ENCODE peak calls at places on chromosomes 16 and 17, in nine cellular contexts. One of them, this sample, is unnamed.

GRCh38 chr16:425740-426114 is 278 bp downstream of the RAB11FIP3 start:
- DNase-seq in memory B cell: no peak
- DNase-seq in WTC11: peak
- DNase-seq in neural crest cell: no peak
- DNase-seq in H7: no peak
- DNase-seq in activated CD4-positive, alpha-beta T cell treated with anti-CD3 and anti-CD28 coated beads, Interleukin-2, amount 10 ng/mL, durations not matched to agents 7 days and 5 days: no peak
- DNase-seq in MV-4-11: no peak
- DNase-seq in central memory CD4-positive, alpha-beta T cell: no peak
- DNase-seq in astrocyte of the hippocampus: peak
- DNase-seq in this sample: no peak

GRCh38 chr17:75105269-75106080 is 4.3 kb upstream of the ARMC7 start:
- DNase-seq in activated CD4-positive, alpha-beta T cell treated with anti-CD3 and anti-CD28 coated beads, Interleukin-2, amount 10 ng/mL, durations not matched to agents 7 days and 5 days: peak
- DNase-seq in memory B cell: no peak
- DNase-seq in MV-4-11: no peak
- DNase-seq in central memory CD4-positive, alpha-beta T cell: no peak
- DNase-seq in astrocyte of the hippocampus: peak
- DNase-seq in H7: peak
- DNase-seq in WTC11: peak
- DNase-seq in neural crest cell: no peak
- DNase-seq in this sample: no peak

GRCh38 chr16:55502801-55503366 is 6.0 kb upstream of the LPCAT2 start:
- DNase-seq in astrocyte of the hippocampus: peak
- DNase-seq in memory B cell: no peak
- DNase-seq in neural crest cell: peak
- DNase-seq in central memory CD4-positive, alpha-beta T cell: no peak
- DNase-seq in activated CD4-positive, alpha-beta T cell treated with anti-CD3 and anti-CD28 coated beads, Interleukin-2, amount 10 ng/mL, durations not matched to agents 7 days and 5 days: no peak
- DNase-seq in H7: peak
- DNase-seq in MV-4-11: no peak
- DNase-seq in WTC11: no peak
- DNase-seq in this sample: peak

GRCh38 chr16:57001026-57001669 is 11.8 kb downstream of the NLRC5 start:
- DNase-seq in memory B cell: no peak
- DNase-seq in H7: peak
- DNase-seq in astrocyte of the hippocampus: no peak
- DNase-seq in central memory CD4-positive, alpha-beta T cell: no peak
- DNase-seq in WTC11: no peak
- DNase-seq in MV-4-11: no peak
- DNase-seq in neural crest cell: no peak
- DNase-seq in activated CD4-positive, alpha-beta T cell treated with anti-CD3 and anti-CD28 coated beads, Interleukin-2, amount 10 ng/mL, durations not matched to agents 7 days and 5 days: no peak
- DNase-seq in this sample: peak

GRCh38 chr17:65813306-65813705 is 251.9 kb upstream of the AXIN2 start:
- DNase-seq in MV-4-11: no peak
- DNase-seq in astrocyte of the hippocampus: no peak
- DNase-seq in H7: no peak
- DNase-seq in WTC11: no peak
- DNase-seq in memory B cell: no peak
- DNase-seq in central memory CD4-positive, alpha-beta T cell: no peak
- DNase-seq in activated CD4-positive, alpha-beta T cell treated with anti-CD3 and anti-CD28 coated beads, Interleukin-2, amount 10 ng/mL, durations not matched to agents 7 days and 5 days: no peak
- DNase-seq in neural crest cell: no peak
- DNase-seq in this sample: no peak

GRCh38 chr16:85385463-85386331 is 227.4 kb upstream of the GSE1 start:
- DNase-seq in MV-4-11: no peak
- DNase-seq in central memory CD4-positive, alpha-beta T cell: no peak
- DNase-seq in WTC11: peak
- DNase-seq in neural crest cell: no peak
- DNase-seq in astrocyte of the hippocampus: no peak
- DNase-seq in H7: no peak
- DNase-seq in memory B cell: no peak
- DNase-seq in activated CD4-positive, alpha-beta T cell treated with anti-CD3 and anti-CD28 coated beads, Interleukin-2, amount 10 ng/mL, durations not matched to agents 7 days and 5 days: no peak
- DNase-seq in this sample: no peak

GRCh38 chr17:16925461-16926060 is 46.4 kb downstream of the TNFRSF13B start:
- DNase-seq in memory B cell: no peak
- DNase-seq in neural crest cell: no peak
- DNase-seq in astrocyte of the hippocampus: no peak
- DNase-seq in MV-4-11: no peak
- DNase-seq in H7: peak
- DNase-seq in WTC11: peak
- DNase-seq in central memory CD4-positive, alpha-beta T cell: no peak
- DNase-seq in activated CD4-positive, alpha-beta T cell treated with anti-CD3 and anti-CD28 coated beads, Interleukin-2, amount 10 ng/mL, durations not matched to agents 7 days and 5 days: no peak
- DNase-seq in this sample: no peak

GRCh38 chr16:81492307-81492706 is 47.7 kb downstream of the CMIP start:
- DNase-seq in MV-4-11: no peak
- DNase-seq in H7: peak
- DNase-seq in WTC11: no peak
- DNase-seq in memory B cell: no peak
- DNase-seq in astrocyte of the hippocampus: peak
- DNase-seq in neural crest cell: peak
- DNase-seq in central memory CD4-positive, alpha-beta T cell: no peak
- DNase-seq in activated CD4-positive, alpha-beta T cell treated with anti-CD3 and anti-CD28 coated beads, Interleukin-2, amount 10 ng/mL, durations not matched to agents 7 days and 5 days: no peak
- DNase-seq in this sample: no peak

GRCh38 chr17:47715669-47716325 is 17.2 kb upstream of the TBX21 start:
- DNase-seq in MV-4-11: no peak
- DNase-seq in WTC11: no peak
- DNase-seq in neural crest cell: no peak
- DNase-seq in activated CD4-positive, alpha-beta T cell treated with anti-CD3 and anti-CD28 coated beads, Interleukin-2, amount 10 ng/mL, durations not matched to agents 7 days and 5 days: no peak
- DNase-seq in central memory CD4-positive, alpha-beta T cell: no peak
- DNase-seq in astrocyte of the hippocampus: no peak
- DNase-seq in H7: no peak
- DNase-seq in memory B cell: no peak
- DNase-seq in this sample: no peak

GRCh38 chr17:7313028-7313889 is 1.9 kb downstream of the GPS2 start:
- DNase-seq in H7: peak
- DNase-seq in activated CD4-positive, alpha-beta T cell treated with anti-CD3 and anti-CD28 coated beads, Interleukin-2, amount 10 ng/mL, durations not matched to agents 7 days and 5 days: no peak
- DNase-seq in WTC11: no peak
- DNase-seq in astrocyte of the hippocampus: no peak
- DNase-seq in memory B cell: no peak
- DNase-seq in MV-4-11: peak
- DNase-seq in central memory CD4-positive, alpha-beta T cell: no peak
- DNase-seq in neural crest cell: no peak
- DNase-seq in this sample: no peak

GRCh38 chr16:69827527-69827926 is 65.4 kb downstream of the WWP2 start:
- DNase-seq in activated CD4-positive, alpha-beta T cell treated with anti-CD3 and anti-CD28 coated beads, Interleukin-2, amount 10 ng/mL, durations not matched to agents 7 days and 5 days: no peak
- DNase-seq in WTC11: no peak
- DNase-seq in astrocyte of the hippocampus: no peak
- DNase-seq in memory B cell: no peak
- DNase-seq in H7: no peak
- DNase-seq in MV-4-11: no peak
- DNase-seq in neural crest cell: no peak
- DNase-seq in central memory CD4-positive, alpha-beta T cell: no peak
- DNase-seq in this sample: no peak

GRCh38 chr17:10105513-10106001 is 92.8 kb downstream of the GAS7 start:
- DNase-seq in neural crest cell: no peak
- DNase-seq in MV-4-11: no peak
- DNase-seq in astrocyte of the hippocampus: no peak
- DNase-seq in H7: no peak
- DNase-seq in WTC11: no peak
- DNase-seq in activated CD4-positive, alpha-beta T cell treated with anti-CD3 and anti-CD28 coated beads, Interleukin-2, amount 10 ng/mL, durations not matched to agents 7 days and 5 days: no peak
- DNase-seq in memory B cell: no peak
- DNase-seq in central memory CD4-positive, alpha-beta T cell: no peak
- DNase-seq in this sample: no peak

GRCh38 chr17:41948747-41949460 is 17.7 kb upstream of the CNP start:
- DNase-seq in H7: no peak
- DNase-seq in WTC11: no peak
- DNase-seq in activated CD4-positive, alpha-beta T cell treated with anti-CD3 and anti-CD28 coated beads, Interleukin-2, amount 10 ng/mL, durations not matched to agents 7 days and 5 days: no peak
- DNase-seq in neural crest cell: no peak
- DNase-seq in MV-4-11: no peak
- DNase-seq in astrocyte of the hippocampus: no peak
- DNase-seq in central memory CD4-positive, alpha-beta T cell: no peak
- DNase-seq in memory B cell: no peak
- DNase-seq in this sample: no peak

GRCh38 chr16:75733305-75734141 is 7.2 kb upstream of the CPHXL start:
- DNase-seq in MV-4-11: no peak
- DNase-seq in neural crest cell: no peak
- DNase-seq in WTC11: no peak
- DNase-seq in central memory CD4-positive, alpha-beta T cell: no peak
- DNase-seq in activated CD4-positive, alpha-beta T cell treated with anti-CD3 and anti-CD28 coated beads, Interleukin-2, amount 10 ng/mL, durations not matched to agents 7 days and 5 days: no peak
- DNase-seq in memory B cell: no peak
- DNase-seq in astrocyte of the hippocampus: peak
- DNase-seq in H7: no peak
- DNase-seq in this sample: no peak

GRCh38 chr16:89841275-89841674 is 13.0 kb downstream of the SPIRE2 start:
- DNase-seq in astrocyte of the hippocampus: no peak
- DNase-seq in central memory CD4-positive, alpha-beta T cell: peak
- DNase-seq in neural crest cell: no peak
- DNase-seq in memory B cell: no peak
- DNase-seq in activated CD4-positive, alpha-beta T cell treated with anti-CD3 and anti-CD28 coated beads, Interleukin-2, amount 10 ng/mL, durations not matched to agents 7 days and 5 days: peak
- DNase-seq in H7: peak
- DNase-seq in WTC11: no peak
- DNase-seq in MV-4-11: no peak
- DNase-seq in this sample: no peak

GRCh38 chr16:87322360-87322759 is 5.2 kb upstream of the C16orf95 start:
- DNase-seq in neural crest cell: no peak
- DNase-seq in astrocyte of the hippocampus: no peak
- DNase-seq in central memory CD4-positive, alpha-beta T cell: no peak
- DNase-seq in activated CD4-positive, alpha-beta T cell treated with anti-CD3 and anti-CD28 coated beads, Interleukin-2, amount 10 ng/mL, durations not matched to agents 7 days and 5 days: no peak
- DNase-seq in WTC11: no peak
- DNase-seq in memory B cell: no peak
- DNase-seq in MV-4-11: no peak
- DNase-seq in H7: no peak
- DNase-seq in this sample: no peak

GRCh38 chr17:8020251-8020650 is 17.8 kb downstream of the GUCY2D start:
- DNase-seq in astrocyte of the hippocampus: no peak
- DNase-seq in neural crest cell: no peak
- DNase-seq in central memory CD4-positive, alpha-beta T cell: no peak
- DNase-seq in memory B cell: no peak
- DNase-seq in MV-4-11: no peak
- DNase-seq in WTC11: no peak
- DNase-seq in H7: no peak
- DNase-seq in activated CD4-positive, alpha-beta T cell treated with anti-CD3 and anti-CD28 coated beads, Interleukin-2, amount 10 ng/mL, durations not matched to agents 7 days and 5 days: no peak
- DNase-seq in this sample: no peak

GRCh38 chr17:82808006-82808405 is 31.8 kb downstream of the ZNF750 start:
- DNase-seq in central memory CD4-positive, alpha-beta T cell: no peak
- DNase-seq in activated CD4-positive, alpha-beta T cell treated with anti-CD3 and anti-CD28 coated beads, Interleukin-2, amount 10 ng/mL, durations not matched to agents 7 days and 5 days: no peak
- DNase-seq in astrocyte of the hippocampus: no peak
- DNase-seq in neural crest cell: no peak
- DNase-seq in memory B cell: no peak
- DNase-seq in H7: peak
- DNase-seq in MV-4-11: no peak
- DNase-seq in WTC11: no peak
- DNase-seq in this sample: no peak

GRCh38 chr17:52789829-52790228 is 631.3 kb upstream of the CA10 start:
- DNase-seq in neural crest cell: no peak
- DNase-seq in astrocyte of the hippocampus: no peak
- DNase-seq in MV-4-11: no peak
- DNase-seq in H7: no peak
- DNase-seq in memory B cell: no peak
- DNase-seq in WTC11: no peak
- DNase-seq in activated CD4-positive, alpha-beta T cell treated with anti-CD3 and anti-CD28 coated beads, Interleukin-2, amount 10 ng/mL, durations not matched to agents 7 days and 5 days: no peak
- DNase-seq in central memory CD4-positive, alpha-beta T cell: no peak
- DNase-seq in this sample: no peak

GRCh38 chr16:89615596-89616090 is 2.2 kb downstream of the DPEP1 start:
- DNase-seq in activated CD4-positive, alpha-beta T cell treated with anti-CD3 and anti-CD28 coated beads, Interleukin-2, amount 10 ng/mL, durations not matched to agents 7 days and 5 days: no peak
- DNase-seq in memory B cell: no peak
- DNase-seq in central memory CD4-positive, alpha-beta T cell: no peak
- DNase-seq in MV-4-11: no peak
- DNase-seq in neural crest cell: peak
- DNase-seq in WTC11: peak
- DNase-seq in H7: peak
- DNase-seq in astrocyte of the hippocampus: peak
- DNase-seq in this sample: peak

GRCh38 chr16:15658149-15658548 is 8.1 kb downstream of the NDE1 start:
- DNase-seq in H7: no peak
- DNase-seq in activated CD4-positive, alpha-beta T cell treated with anti-CD3 and anti-CD28 coated beads, Interleukin-2, amount 10 ng/mL, durations not matched to agents 7 days and 5 days: no peak
- DNase-seq in astrocyte of the hippocampus: no peak
- DNase-seq in WTC11: no peak
- DNase-seq in neural crest cell: no peak
- DNase-seq in MV-4-11: no peak
- DNase-seq in central memory CD4-positive, alpha-beta T cell: no peak
- DNase-seq in memory B cell: no peak
- DNase-seq in this sample: no peak

GRCh38 chr16:62041401-62041800 is 5.2 kb upstream of the CDH8 start:
- DNase-seq in astrocyte of the hippocampus: peak
- DNase-seq in memory B cell: no peak
- DNase-seq in neural crest cell: peak
- DNase-seq in MV-4-11: peak
- DNase-seq in central memory CD4-positive, alpha-beta T cell: no peak
- DNase-seq in H7: peak
- DNase-seq in WTC11: peak
- DNase-seq in activated CD4-positive, alpha-beta T cell treated with anti-CD3 and anti-CD28 coated beads, Interleukin-2, amount 10 ng/mL, durations not matched to agents 7 days and 5 days: no peak
- DNase-seq in this sample: no peak

GRCh38 chr17:4199818-4200402 is 56.9 kb downstream of the CYB5D2 start:
- DNase-seq in central memory CD4-positive, alpha-beta T cell: peak
- DNase-seq in H7: peak
- DNase-seq in neural crest cell: peak
- DNase-seq in activated CD4-positive, alpha-beta T cell treated with anti-CD3 and anti-CD28 coated beads, Interleukin-2, amount 10 ng/mL, durations not matched to agents 7 days and 5 days: peak
- DNase-seq in WTC11: peak
- DNase-seq in MV-4-11: peak
- DNase-seq in memory B cell: no peak
- DNase-seq in astrocyte of the hippocampus: peak
- DNase-seq in this sample: no peak

GRCh38 chr17:20206591-20206990 is 197.4 kb downstream of the SPECC1 start:
- DNase-seq in H7: no peak
- DNase-seq in WTC11: no peak
- DNase-seq in MV-4-11: no peak
- DNase-seq in activated CD4-positive, alpha-beta T cell treated with anti-CD3 and anti-CD28 coated beads, Interleukin-2, amount 10 ng/mL, durations not matched to agents 7 days and 5 days: no peak
- DNase-seq in central memory CD4-positive, alpha-beta T cell: no peak
- DNase-seq in astrocyte of the hippocampus: peak
- DNase-seq in neural crest cell: no peak
- DNase-seq in memory B cell: no peak
- DNase-seq in this sample: no peak

GRCh38 chr17:9183297-9183696 is 162.0 kb downstream of the NTN1 start:
- DNase-seq in central memory CD4-positive, alpha-beta T cell: peak
- DNase-seq in WTC11: no peak
- DNase-seq in astrocyte of the hippocampus: no peak
- DNase-seq in MV-4-11: peak
- DNase-seq in neural crest cell: no peak
- DNase-seq in H7: no peak
- DNase-seq in memory B cell: no peak
- DNase-seq in activated CD4-positive, alpha-beta T cell treated with anti-CD3 and anti-CD28 coated beads, Interleukin-2, amount 10 ng/mL, durations not matched to agents 7 days and 5 days: peak
- DNase-seq in this sample: no peak

GRCh38 chr17:76642994-76643393 is 563 bp downstream of the ST6GALNAC1 start:
- DNase-seq in central memory CD4-positive, alpha-beta T cell: no peak
- DNase-seq in H7: no peak
- DNase-seq in neural crest cell: no peak
- DNase-seq in MV-4-11: no peak
- DNase-seq in activated CD4-positive, alpha-beta T cell treated with anti-CD3 and anti-CD28 coated beads, Interleukin-2, amount 10 ng/mL, durations not matched to agents 7 days and 5 days: no peak
- DNase-seq in memory B cell: no peak
- DNase-seq in WTC11: no peak
- DNase-seq in astrocyte of the hippocampus: no peak
- DNase-seq in this sample: no peak

GRCh38 chr17:81379523-81379942 is 15.7 kb upstream of the BAHCC1 start:
- DNase-seq in H7: no peak
- DNase-seq in central memory CD4-positive, alpha-beta T cell: no peak
- DNase-seq in activated CD4-positive, alpha-beta T cell treated with anti-CD3 and anti-CD28 coated beads, Interleukin-2, amount 10 ng/mL, durations not matched to agents 7 days and 5 days: no peak
- DNase-seq in astrocyte of the hippocampus: no peak
- DNase-seq in memory B cell: no peak
- DNase-seq in MV-4-11: no peak
- DNase-seq in neural crest cell: no peak
- DNase-seq in WTC11: peak
- DNase-seq in this sample: peak

GRCh38 chr17:29722411-29723198 is 99.9 kb upstream of the CORO6 start:
- DNase-seq in central memory CD4-positive, alpha-beta T cell: peak
- DNase-seq in MV-4-11: peak
- DNase-seq in neural crest cell: no peak
- DNase-seq in activated CD4-positive, alpha-beta T cell treated with anti-CD3 and anti-CD28 coated beads, Interleukin-2, amount 10 ng/mL, durations not matched to agents 7 days and 5 days: peak
- DNase-seq in H7: no peak
- DNase-seq in memory B cell: peak
- DNase-seq in astrocyte of the hippocampus: peak
- DNase-seq in WTC11: no peak
- DNase-seq in this sample: no peak

GRCh38 chr17:72205357-72205756 is 84.5 kb downstream of the SOX9 start:
- DNase-seq in central memory CD4-positive, alpha-beta T cell: no peak
- DNase-seq in memory B cell: no peak
- DNase-seq in WTC11: no peak
- DNase-seq in MV-4-11: no peak
- DNase-seq in neural crest cell: peak
- DNase-seq in astrocyte of the hippocampus: no peak
- DNase-seq in activated CD4-positive, alpha-beta T cell treated with anti-CD3 and anti-CD28 coated beads, Interleukin-2, amount 10 ng/mL, durations not matched to agents 7 days and 5 days: no peak
- DNase-seq in H7: peak
- DNase-seq in this sample: no peak

GRCh38 chr16:70018254-70018653 is 67.1 kb downstream of the CLEC18A start:
- DNase-seq in activated CD4-positive, alpha-beta T cell treated with anti-CD3 and anti-CD28 coated beads, Interleukin-2, amount 10 ng/mL, durations not matched to agents 7 days and 5 days: peak
- DNase-seq in central memory CD4-positive, alpha-beta T cell: peak
- DNase-seq in neural crest cell: no peak
- DNase-seq in WTC11: peak
- DNase-seq in memory B cell: no peak
- DNase-seq in astrocyte of the hippocampus: no peak
- DNase-seq in H7: peak
- DNase-seq in MV-4-11: no peak
- DNase-seq in this sample: no peak

GRCh38 chr17:2191785-2192184 is 111.8 kb downstream of the SMG6 start:
- DNase-seq in WTC11: no peak
- DNase-seq in neural crest cell: no peak
- DNase-seq in memory B cell: no peak
- DNase-seq in activated CD4-positive, alpha-beta T cell treated with anti-CD3 and anti-CD28 coated beads, Interleukin-2, amount 10 ng/mL, durations not matched to agents 7 days and 5 days: no peak
- DNase-seq in central memory CD4-positive, alpha-beta T cell: no peak
- DNase-seq in MV-4-11: no peak
- DNase-seq in astrocyte of the hippocampus: no peak
- DNase-seq in H7: no peak
- DNase-seq in this sample: no peak